ENCODE peak calls at places on chromosomes 3 and 15, in nine cellular contexts. M, Z, I, U, C, P, Y, A and G are unnamed samples.

GRCh38 chr15:64452988-64453688 is 7.2 kb upstream of the ZNF609 start:
- DNase-seq in I (peak; percentile 15), A (no peak), C (peak; percentile 67), P (no peak), Z (peak; percentile 25), M (no peak), U (no peak), Y (peak; percentile 69), G (peak; percentile 54)

GRCh38 chr3:151282921-151283320 is 4.6 kb upstream of the P2RY14 start:
- DNase-seq in M (no peak), A (no peak), Y (peak; percentile 79), Z (no peak), U (peak; percentile 37), I (no peak), P (no peak), C (no peak), G (no peak)

GRCh38 chr3:100425321-100425720 is 24.0 kb downstream of the LNP1 start:
- DNase-seq in A (no peak), M (no peak), U (no peak), P (no peak), Z (no peak), C (no peak), Y (no peak), I (no peak), G (no peak)

GRCh38 chr15:40549894-40550293 is 14.9 kb downstream of the CCDC32 start:
- DNase-seq in U (no peak), I (no peak), Y (peak; percentile 10), P (no peak), A (no peak), C (no peak), Z (no peak), M (no peak), G (no peak)

GRCh38 chr3:106837616-106838015 is 539.6 kb upstream of the CCDC54 start:
- DNase-seq in A (no peak), P (no peak), Z (no peak), Y (no peak), M (no peak), C (no peak), I (no peak), U (no peak), G (no peak)

GRCh38 chr15:40927497-40928346 is 1.4 kb upstream of the DLL4 start:
- DNase-seq in A (no peak), I (no peak), C (no peak), U (no peak), P (no peak), M (no peak), Y (no peak), Z (no peak), G (no peak)

GRCh38 chr15:39666671-39667070 is 85.8 kb downstream of the THBS1 start:
- DNase-seq in M (no peak), Z (no peak), U (no peak), C (no peak), P (no peak), I (no peak), Y (peak; percentile 54), A (no peak), G (no peak)

GRCh38 chr3:64460877-64461276 is 226.9 kb downstream of the ADAMTS9 start:
- DNase-seq in U (no peak), P (no peak), Z (no peak), C (no peak), Y (peak; percentile 38), M (no peak), A (no peak), I (no peak), G (no peak)

GRCh38 chr3:45180051-45180450 is 33.9 kb upstream of the CDCP1 start:
- DNase-seq in Z (no peak), P (no peak), C (no peak), U (no peak), I (no peak), A (no peak), M (no peak), Y (peak; percentile 41), G (no peak)

GRCh38 chr3:23776352-23776891 is 29.3 kb upstream of the UBE2E1 start:
- DNase-seq in M (no peak), C (no peak), Y (peak; percentile 89), I (peak; percentile 5), A (no peak), Z (no peak), P (no peak), U (no peak), G (peak; percentile 7)

GRCh38 chr3:63960048-63960711 is 48.0 kb upstream of the SCAANT1 start:
- DNase-seq in M (no peak), Y (peak; percentile 80), Z (peak; percentile 28), I (no peak), U (no peak), A (no peak), C (no peak), P (no peak), G (no peak)

GRCh38 chr3:60149501-60149900 is 1099.7 kb upstream of the CFAP20DC start:
- DNase-seq in A (no peak), Z (no peak), Y (no peak), M (no peak), C (no peak), U (no peak), P (no peak), I (no peak), G (no peak)

GRCh38 chr3:107969994-107970896 is 120.6 kb downstream of the CD47 start:
- DNase-seq in A (no peak), U (no peak), Z (no peak), I (no peak), P (no peak), Y (peak; percentile 96), C (no peak), M (no peak), G (no peak)

GRCh38 chr3:50617096-50617791 is at the start of gene MAPKAPK3:
- DNase-seq in C (no peak), U (peak; percentile 68), P (no peak), M (no peak), Z (peak; percentile 62), Y (peak; percentile 13), I (no peak), A (peak; percentile 29), G (no peak)

GRCh38 chr15:89052474-89052873 is 35.8 kb upstream of the ABHD2 start:
- DNase-seq in U (peak; percentile 44), A (no peak), P (no peak), Z (no peak), I (no peak), Y (peak; percentile 95), C (no peak), M (no peak), G (no peak)

GRCh38 chr3:15215996-15216395 is 9.9 kb downstream of the CAPN7 start:
- DNase-seq in U (no peak), M (no peak), P (no peak), I (no peak), C (no peak), A (no peak), Z (no peak), Y (peak; percentile 34), G (no peak)